ENCODE peak calls at places on chromosome 10, in seven cellular contexts. D is IMR-90, I is neural crest cell, B is HFF-Myc, A is NB4, G is Caco-2, J is heart right ventricle. W is an unnamed sample.

GRCh38 chr10:51297438-51297837 is 223.2 kb downstream of the PRKG1 start:
- DNase-seq in D (peak; percentile 74), I (no peak), B (no peak), A (no peak), G (no peak), J (no peak), W (no peak)

GRCh38 chr10:73406863-73407262 is 7.0 kb downstream of the ANXA7 start:
- DNase-seq in D (peak; percentile 3), I (no peak), B (no peak), A (no peak), G (no peak), J (no peak), W (no peak)

GRCh38 chr10:131658476-131659110 is 242.2 kb upstream of the PPP2R2D start:
- DNase-seq in D (no peak), I (no peak), B (no peak), A (no peak), G (peak; percentile 13), J (no peak), W (no peak)

GRCh38 chr10:109933984-109934565 is 10.8 kb upstream of the XPNPEP1 start:
- DNase-seq in D (peak; percentile 52), I (no peak), B (no peak), A (peak; percentile 90), G (no peak), J (no peak), W (no peak)

GRCh38 chr10:125283191-125283590 is 122.8 kb upstream of the CTBP2 start:
- DNase-seq in D (no peak), I (no peak), B (no peak), A (peak; percentile 41), G (no peak), J (no peak), W (no peak)

GRCh38 chr10:129755075-129756020 is 208.7 kb downstream of the EBF3 start:
- DNase-seq in D (no peak), I (no peak), B (no peak), A (no peak), G (peak; percentile 20), J (no peak), W (no peak)

GRCh38 chr10:29804025-29804852 is 169.5 kb upstream of the SVIL start:
- DNase-seq in D (peak; percentile 95), I (no peak), B (peak; percentile 71), A (peak; percentile 2), G (no peak), J (no peak), W (no peak)

GRCh38 chr10:92103376-92104084 is 180.0 kb downstream of the BTAF1 start:
- DNase-seq in D (peak; percentile 79), I (no peak), B (no peak), A (no peak), G (no peak), J (no peak), W (no peak)

GRCh38 chr10:128537888-128538287 is 411.7 kb upstream of the MKI67 start:
- DNase-seq in D (no peak), I (no peak), B (no peak), A (no peak), G (no peak), J (no peak), W (no peak)

GRCh38 chr10:114083040-114083439 is 39.4 kb downstream of the ADRB1 start:
- DNase-seq in D (no peak), I (no peak), B (no peak), A (no peak), G (no peak), J (no peak), W (no peak)

GRCh38 chr10:14412624-14413023 is 81.9 kb upstream of the FRMD4A start:
- DNase-seq in D (peak; percentile 21), I (no peak), B (no peak), A (no peak), G (no peak), J (no peak), W (no peak)

GRCh38 chr10:105183506-105183905 is 542.4 kb downstream of the SORCS3 start:
- DNase-seq in D (no peak), I (no peak), B (no peak), A (no peak), G (no peak), J (no peak), W (no peak)

GRCh38 chr10:43843331-43844101 is 194.8 kb upstream of the ZNF32 start:
- DNase-seq in D (peak; percentile 86), I (no peak), B (no peak), A (peak; percentile 18), G (no peak), J (no peak), W (no peak)

GRCh38 chr10:78937800-78938694 is 130.7 kb upstream of the ZMIZ1 start:
- DNase-seq in D (no peak), I (no peak), B (no peak), A (peak; percentile 65), G (no peak), J (no peak), W (peak; percentile 46)

GRCh38 chr10:22433875-22434274 is 88.6 kb downstream of the SPAG6 start:
- DNase-seq in D (peak; percentile 96), I (no peak), B (peak; percentile 76), A (peak; percentile 60), G (no peak), J (no peak), W (no peak)

GRCh38 chr10:69861251-69862240 is 59.8 kb downstream of the COL13A1 start:
- DNase-seq in D (peak; percentile 73), I (no peak), B (peak; percentile 74), A (peak; percentile 69), G (peak; percentile 66), J (no peak), W (no peak)

GRCh38 chr10:102133373-102134195 is 744 bp downstream of the PPRC1 start:
- DNase-seq in D (peak; percentile 70), I (peak; percentile 68), B (no peak), A (peak; percentile 89), G (peak; percentile 88), J (peak; percentile 67), W (peak; percentile 77)

GRCh38 chr10:77601488-77601887 is 36.1 kb downstream of the KCNMA1 start:
- DNase-seq in D (peak; percentile 35), I (no peak), B (no peak), A (no peak), G (no peak), J (no peak), W (no peak)

GRCh38 chr10:31819393-31819820 is 109.2 kb downstream of the ARHGAP12 start:
- DNase-seq in D (no peak), I (no peak), B (no peak), A (no peak), G (no peak), J (peak; percentile 16), W (no peak)

GRCh38 chr10:44262551-44263251 is 122.2 kb downstream of the CXCL12 start:
- DNase-seq in D (no peak), I (no peak), B (no peak), A (no peak), G (no peak), J (no peak), W (no peak)

GRCh38 chr10:103166527-103166926 is 26.5 kb downstream of the NT5C2 start:
- DNase-seq in D (no peak), I (no peak), B (no peak), A (peak; percentile 63), G (no peak), J (no peak), W (no peak)

GRCh38 chr10:12540341-12540781 is 191.0 kb downstream of the CAMK1D start:
- DNase-seq in D (peak; percentile 38), I (no peak), B (no peak), A (no peak), G (peak; percentile 1), J (no peak), W (no peak)

GRCh38 chr10:15430969-15431791 is 60.1 kb upstream of the FAM171A1 start:
- DNase-seq in D (no peak), I (no peak), B (no peak), A (no peak), G (no peak), J (no peak), W (no peak)

GRCh38 chr10:101022967-101023705 is 7.8 kb downstream of the PDZD7 start:
- DNase-seq in D (no peak), I (no peak), B (no peak), A (no peak), G (no peak), J (no peak), W (no peak)

DNA sequence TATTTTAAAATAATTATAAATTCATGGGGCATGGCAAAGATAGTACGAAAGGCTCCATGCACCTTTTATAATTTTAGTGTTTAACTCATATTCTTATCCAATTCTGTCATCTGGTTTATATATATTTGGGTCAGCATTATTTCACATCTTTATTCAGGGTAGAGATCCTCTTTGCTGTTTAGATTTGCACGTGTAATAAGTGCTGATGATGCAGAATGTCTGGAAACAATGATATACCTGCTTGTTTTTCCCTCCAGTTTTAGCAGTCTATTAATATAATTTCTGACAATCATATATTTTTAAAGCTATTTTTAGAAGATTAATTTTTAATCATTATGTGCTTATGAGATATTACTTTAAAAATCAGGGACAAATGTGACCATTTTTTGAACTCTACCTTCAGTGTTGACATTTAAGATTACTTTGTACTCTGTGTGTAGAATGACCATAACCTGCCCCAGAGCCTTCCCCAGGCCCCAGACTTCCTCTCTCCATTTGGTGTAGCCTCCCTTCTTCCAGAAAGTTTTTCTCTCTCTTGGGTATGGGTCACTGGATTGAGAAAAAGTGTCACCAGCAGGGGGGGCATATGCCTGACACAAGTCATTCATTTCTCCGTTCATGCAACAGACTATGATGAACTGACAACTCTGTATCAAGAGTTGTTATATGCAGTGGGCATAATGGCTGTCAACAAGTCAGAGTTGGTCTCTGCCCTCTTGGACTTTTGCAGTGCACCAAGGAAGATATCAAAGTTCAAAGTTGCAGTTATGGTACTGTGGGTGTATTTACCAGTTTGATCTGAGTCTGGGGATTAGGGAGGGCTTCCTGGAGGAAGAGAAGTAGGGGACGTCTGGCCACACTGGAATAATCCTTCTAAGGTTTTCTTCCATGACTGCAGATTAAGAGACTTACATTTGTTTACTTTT is 192.6 kb upstream of the CCDC6 start:
- DNase-seq in D (no peak), I (peak; percentile 1), B (no peak), A (peak; percentile 55), G (peak; percentile 52), J (no peak), W (peak; percentile 16)
- TF ChIP-seq CTCF in D (no peak), I (peak; percentile 38), B (no peak), A (peak; percentile 51), G (peak; percentile 62), J (peak; percentile 18), W (peak; percentile 48)

GRCh38 chr10:124152781-124153600 is 59.6 kb upstream of the CHST15 start:
- DNase-seq in D (peak; percentile 63), I (peak; percentile 10), B (peak; percentile 83), A (peak; percentile 36), G (no peak), J (peak; percentile 32), W (peak; percentile 48)
- TF ChIP-seq CTCF in D (no peak), I (no peak), B (no peak), A (no peak), G (no peak), J (no peak), W (no peak)

GRCh38 chr10:68001000-68001399 is 74.1 kb downstream of the HERC4 start:
- DNase-seq in D (no peak), I (no peak), B (no peak), A (no peak), G (no peak), J (no peak), W (no peak)
- TF ChIP-seq CTCF in D (no peak), I (no peak), B (no peak), A (no peak), G (no peak), J (no peak), W (no peak)

GRCh38 chr10:108434818-108435217 is 1270.3 kb upstream of the SORCS1 start:
- DNase-seq in D (no peak), I (no peak), B (no peak), A (peak; percentile 5), G (no peak), J (no peak), W (no peak)

GRCh38 chr10:108443636-108444035 is 1279.1 kb upstream of the SORCS1 start:
- DNase-seq in D (no peak), I (no peak), B (no peak), A (no peak), G (no peak), J (no peak), W (no peak)

GRCh38 chr10:108439397-108439796 is 1274.9 kb upstream of the SORCS1 start:
- DNase-seq in D (no peak), I (no peak), B (no peak), A (no peak), G (no peak), J (no peak), W (no peak)
- TF ChIP-seq CTCF in D (no peak), I (no peak), B (no peak), A (no peak), G (no peak), J (no peak), W (no peak)